ENCODE peak calls at places on chromosomes 12 and 14, in four cellular contexts. U, Z, K and P are unnamed samples. For H3K4me1, the result is how much of the 10 kb centered on the place peaks cover.

GRCh38 chr12:66751432-66752113 is 72.7 kb upstream of the GRIP1 start:
- DNase-seq in K (no peak), Z (no peak), U (no peak), P (no peak)

GRCh38 chr12:47214771-47215170 is 135.0 kb upstream of the AMIGO2 start:
- DNase-seq in K (no peak), U (no peak), Z (no peak), P (no peak)

GRCh38 chr12:104546575-104546974 is 89.8 kb downstream of the CHST11 start:
- DNase-seq in U (no peak), K (no peak), Z (no peak), P (no peak)

GRCh38 chr12:50598321-50598862 is 93.6 kb downstream of the DIP2B start:
- DNase-seq in Z (peak), K (no peak), U (no peak), P (no peak)

GRCh38 chr12:106908561-106908960 is 47.1 kb upstream of the TMEM263 start:
- DNase-seq in Z (no peak), U (no peak), K (no peak), P (no peak)

GRCh38 chr14:31752867-31753661 is 191.9 kb downstream of the NUBPL start:
- DNase-seq in U (no peak), Z (no peak), K (no peak), P (no peak)

GRCh38 chr14:94157195-94157594 is 16.9 kb upstream of the PPP4R4 start:
- DNase-seq in K (no peak), U (no peak), Z (no peak), P (no peak)

GRCh38 chr12:29082522-29082921 is 66.6 kb upstream of the FAR2 start:
- DNase-seq in U (no peak), K (no peak), Z (peak), P (no peak)

GRCh38 chr12:49872781-49873181 is 29.9 kb upstream of the BCDIN3D start:
- DNase-seq in Z (peak), K (no peak), U (no peak), P (no peak)

GRCh38 chr12:90301734-90302133 is 593.1 kb upstream of the ATP2B1 start:
- DNase-seq in U (no peak), K (no peak), Z (no peak), P (no peak)

GRCh38 chr14:52551696-52552062 is 626 bp downstream of the TXNDC16 start:
- DNase-seq in U (peak), K (peak), Z (peak), P (no peak)

GRCh38 chr12:14896477-14897184 is 11.0 kb upstream of the MGP start:
- DNase-seq in K (no peak), U (peak), Z (peak), P (no peak)

GRCh38 chr12:2395352-2395977 is 342.7 kb downstream of the CACNA1C start:
- DNase-seq in K (peak), U (peak), Z (peak), P (peak)

GRCh38 chr14:53432378-53432802 is 279.3 kb upstream of the DDHD1 start:
- DNase-seq in Z (peak), U (peak), K (peak), P (peak)

GRCh38 chr12:51631021-51631420 is 40.0 kb downstream of the SCN8A start:
- DNase-seq in K (no peak), U (no peak), Z (no peak), P (no peak)

GRCh38 chr14:92589213-92589852 is 75.8 kb downstream of the RIN3 start:
- DNase-seq in Z (peak), U (peak), K (peak), P (peak)

GRCh38 chr14:51014086-51014485 is 69.8 kb upstream of the PYGL start:
- DNase-seq in K (no peak), U (no peak), Z (peak), P (no peak)

GRCh38 chr12:118741196-118741595 is 240.1 kb upstream of the SRRM4 start:
- DNase-seq in K (no peak), U (no peak), Z (no peak), P (no peak)

GRCh38 chr12:118742426-118742825 is 238.9 kb upstream of the SRRM4 start:
- DNase-seq in U (no peak), K (no peak), Z (no peak), P (no peak)

DNA sequence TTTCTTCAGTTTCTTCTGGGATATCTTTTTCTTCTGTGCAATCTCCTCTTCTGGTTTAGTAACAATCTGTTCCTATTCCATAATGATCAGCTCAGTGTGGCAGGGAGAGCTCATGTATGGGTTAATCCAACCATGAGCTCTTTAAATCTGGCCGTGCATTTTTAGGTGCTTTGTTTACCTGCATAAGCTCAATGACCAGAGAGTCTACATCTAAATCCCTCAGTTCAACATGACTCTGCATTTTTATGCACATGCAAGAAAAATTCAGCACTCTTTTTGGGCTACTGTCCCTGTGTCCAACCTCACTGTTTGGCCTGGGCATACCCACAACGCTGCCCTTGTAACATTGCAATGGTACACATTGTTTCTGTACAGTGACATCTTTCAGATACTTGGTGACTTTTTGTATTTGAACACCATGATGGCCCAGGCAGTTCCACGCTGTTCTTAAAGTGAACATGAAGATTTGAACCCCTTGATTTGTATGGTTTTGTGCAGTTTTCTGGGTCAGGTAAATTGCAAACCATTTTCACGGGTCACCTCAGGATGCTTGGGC is 243.3 kb upstream of the SRRM4 start:
- DNase-seq in Z (no peak), K (no peak), U (no peak), P (no peak)
- H3K4me1 ChIP-seq in Z (under half), K (under half), U (under half), P (under half)

GRCh38 chr14:34711808-34712712 is 2.3 kb downstream of the CFL2 start:
- DNase-seq in Z (no peak), K (no peak), U (no peak), P (no peak)

GRCh38 chr14:34715108-34715863 is 893 bp upstream of the CFL2 start:
- DNase-seq in U (no peak), K (no peak), Z (no peak), P (no peak)

GRCh38 chr14:34714320-34715107 is at the start of gene CFL2:
- DNase-seq in U (peak), Z (peak), K (peak), P (peak)

GRCh38 chr14:34713122-34713680 is 1.2 kb downstream of the CFL2 start:
- DNase-seq in K (no peak), Z (no peak), U (no peak), P (no peak)

DNA sequence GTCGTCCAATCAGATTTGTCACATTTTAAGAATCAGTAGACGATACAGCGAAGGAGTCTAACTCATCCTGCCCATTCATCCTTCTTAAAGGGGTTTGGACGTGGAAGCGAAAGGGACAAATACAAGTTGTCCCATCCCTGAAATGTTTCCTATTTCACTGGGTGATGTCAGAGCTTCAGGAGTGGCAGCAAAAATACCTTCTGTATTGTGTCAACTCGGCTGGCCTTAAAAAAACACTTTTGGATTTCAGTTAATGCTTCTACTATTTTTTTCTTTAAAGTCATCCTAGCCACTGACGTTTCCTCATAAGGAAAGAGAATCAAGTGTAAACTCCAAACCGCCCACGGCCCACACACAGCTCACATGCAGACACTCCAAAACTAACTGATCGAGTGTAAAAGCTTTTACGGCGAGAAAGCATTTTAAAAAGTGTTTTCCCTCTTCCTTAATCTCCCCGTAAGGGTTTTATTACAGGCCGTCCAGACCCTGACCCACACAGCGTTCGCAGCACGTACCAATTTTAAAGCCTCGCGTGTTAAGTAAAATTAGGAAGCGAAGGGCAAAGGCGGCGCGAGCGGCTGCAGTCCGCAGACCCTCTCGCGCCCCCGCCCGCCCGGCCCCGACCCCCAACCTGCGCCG is 593 bp downstream of the CFL2 start:
- DNase-seq in U (peak), Z (peak), K (peak), P (peak)
- TF ChIP-seq USF2 in U (no peak), Z (no peak), K (no peak), P (no peak)

DNA sequence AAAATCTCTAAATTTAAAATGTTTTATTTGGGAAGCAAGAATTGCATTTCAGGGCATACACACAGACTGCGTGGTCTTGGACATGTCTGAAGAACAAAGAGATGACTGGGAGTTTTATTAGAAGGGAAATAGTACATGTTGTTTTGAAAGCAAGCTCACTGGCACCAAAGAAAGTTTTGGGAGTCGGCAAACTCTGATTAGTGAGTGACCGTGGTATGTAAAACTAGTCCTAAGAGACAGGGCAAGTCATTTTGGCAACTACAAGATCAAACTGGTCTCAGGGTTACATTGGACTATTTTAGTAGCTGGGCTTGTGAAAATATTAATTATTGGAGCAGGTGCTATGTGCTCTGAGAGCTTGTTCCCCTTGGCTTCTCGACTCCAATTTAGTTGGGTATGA is 14.9 kb downstream of the TMEM116 start:
- DNase-seq in U (no peak), K (no peak), Z (no peak), P (no peak)
- TF ChIP-seq MAZ in U (no peak), K (no peak), Z (no peak), P (no peak)

GRCh38 chr14:103104389-103104653 is 9.8 kb downstream of the EXOC3L4 start:
- DNase-seq in U (no peak), Z (no peak), K (no peak), P (no peak)
- H3K4me1 ChIP-seq in U (half or more), Z (under half), K (half or more), P (half or more)

GRCh38 chr14:88016768-88017167 is 11.8 kb downstream of the GPR65 start:
- DNase-seq in U (no peak), Z (no peak), K (no peak), P (no peak)

GRCh38 chr14:88009486-88009885 is 4.6 kb downstream of the GPR65 start:
- DNase-seq in Z (no peak), U (no peak), K (no peak), P (no peak)

GRCh38 chr14:88017503-88017902 is 12.6 kb downstream of the GPR65 start:
- DNase-seq in Z (no peak), U (no peak), K (no peak), P (no peak)

GRCh38 chr14:88013750-88014349 is 8.9 kb downstream of the GPR65 start:
- DNase-seq in U (peak), K (peak), Z (peak), P (peak)
- TF ChIP-seq USF2 in U (no peak), K (no peak), Z (no peak), P (no peak)

GRCh38 chr14:73208846-73209245 is 28.5 kb upstream of the PAPLN start:
- DNase-seq in Z (no peak), U (no peak), K (no peak), P (no peak)

GRCh38 chr14:73208390-73208789 is 28.9 kb upstream of the PAPLN start:
- DNase-seq in K (no peak), U (peak), Z (no peak), P (no peak)

GRCh38 chr14:73207615-73208014 is 29.7 kb upstream of the PAPLN start:
- DNase-seq in Z (no peak), U (no peak), K (no peak), P (no peak)

GRCh38 chr14:73211251-73211650 is 26.1 kb upstream of the PAPLN start:
- DNase-seq in Z (no peak), K (peak), U (no peak), P (no peak)

DNA sequence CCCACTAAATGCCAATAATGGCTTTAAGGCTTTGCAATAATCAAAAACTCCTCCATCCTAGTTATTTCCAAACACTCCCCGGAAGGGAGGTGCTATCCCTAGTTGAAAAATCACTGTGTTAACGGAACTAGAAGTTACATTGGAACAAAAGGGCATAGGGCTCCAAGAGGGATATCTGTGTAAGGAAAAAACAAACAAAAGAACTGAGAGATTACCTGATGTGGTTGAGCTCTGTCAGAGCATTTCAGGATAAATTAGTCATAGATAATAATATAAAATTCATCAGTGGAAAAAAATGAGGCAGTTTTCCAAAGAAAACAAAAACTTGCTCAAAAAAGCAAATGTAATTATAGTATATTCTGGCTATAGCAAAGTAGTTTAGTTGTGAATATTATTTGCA is 27.4 kb upstream of the PAPLN start:
- DNase-seq in Z (peak), K (no peak), U (no peak), P (no peak)
- TF ChIP-seq MAZ in Z (no peak), K (no peak), U (no peak), P (no peak)